ENCODE peak calls at places on chromosomes 16 and 17, in eight cellular contexts. Q is esophagus muscularis mucosa, G is AG04450, T is heart left ventricle, N is right cardiac atrium, M is left ventricle myocardium inferior, L is brain microvascular endothelial cell, E is aorta. S is an unnamed sample. For H3K27me3, the result is how much of the 10 kb centered on the place peaks cover.

GRCh38 chr16:51762081-51762995 is 611.3 kb upstream of the SALL1 start:
- DNase-seq in Q (peak), T (peak), E (peak), G (peak), N (peak), M (peak), L (peak), S (peak)

GRCh38 chr16:67151431-67152097 is 766 bp upstream of the B3GNT9 start:
- DNase-seq in G (no peak), E (peak), N (peak), L (no peak), Q (no peak), M (no peak), T (no peak), S (no peak)

GRCh38 chr17:46964315-46965265 is 14.5 kb downstream of the RPRML start:
- DNase-seq in E (peak), T (no peak), L (peak), Q (no peak), G (no peak), N (no peak), M (no peak), S (no peak)

GRCh38 chr16:11411059-11411550 is 65.8 kb downstream of the RMI2 start:
- DNase-seq in Q (no peak), L (no peak), E (no peak), M (no peak), G (no peak), T (no peak), N (no peak), S (peak)

GRCh38 chr16:69924777-69925191 is 26.4 kb upstream of the CLEC18A start:
- DNase-seq in N (peak), G (peak), L (peak), M (peak), E (peak), T (peak), Q (no peak), S (peak)

GRCh38 chr16:83606486-83607030 is 201.2 kb upstream of the HSBP1 start:
- DNase-seq in L (no peak), Q (peak), M (no peak), E (no peak), T (no peak), N (no peak), G (no peak), S (peak)

GRCh38 chr17:52027081-52027480 is 131.4 kb downstream of the CA10 start:
- DNase-seq in M (no peak), L (no peak), G (no peak), N (no peak), T (no peak), Q (no peak), E (no peak), S (peak)

GRCh38 chr17:60353773-60354172 is 38.2 kb downstream of the USP32 start:
- DNase-seq in L (no peak), N (no peak), E (no peak), T (no peak), M (no peak), Q (no peak), G (no peak), S (no peak)

GRCh38 chr17:54494731-54495715 is 405.6 kb upstream of the TOM1L1 start:
- DNase-seq in Q (no peak), G (no peak), M (no peak), T (no peak), N (no peak), E (no peak), L (no peak), S (no peak)

GRCh38 chr17:1365445-1366039 is 34.5 kb downstream of the YWHAE start:
- DNase-seq in T (peak), E (no peak), L (peak), Q (no peak), G (peak), N (no peak), M (no peak), S (peak)

GRCh38 chr16:67241008-67241900 is 6.0 kb downstream of the FHOD1 start:
- DNase-seq in T (peak), E (peak), L (peak), G (peak), M (peak), N (peak), Q (no peak), S (peak)

GRCh38 chr16:16143941-16144340 is 79.4 kb downstream of the ABCC6 start:
- DNase-seq in N (no peak), T (no peak), L (no peak), Q (no peak), M (no peak), E (no peak), G (no peak), S (no peak)

GRCh38 chr17:57459286-57459915 is 203.1 kb downstream of the MSI2 start:
- DNase-seq in T (no peak), E (no peak), G (no peak), Q (no peak), N (no peak), M (no peak), L (peak), S (no peak)

GRCh38 chr17:72119280-72119962 is 1.4 kb upstream of the SOX9 start:
- DNase-seq in G (no peak), L (no peak), T (no peak), Q (no peak), M (no peak), E (no peak), N (no peak), S (no peak)

GRCh38 chr17:31007695-31008373 is 37.0 kb downstream of the RNF135 start:
- DNase-seq in N (no peak), G (no peak), L (no peak), Q (no peak), M (no peak), E (no peak), T (no peak), S (no peak)

GRCh38 chr17:75535119-75535537 is 9.6 kb downstream of the LLGL2 start:
- DNase-seq in T (no peak), Q (no peak), L (no peak), E (no peak), G (no peak), N (no peak), M (no peak), S (peak)

GRCh38 chr17:17628388-17629008 is 37.0 kb upstream of the PEMT start:
- DNase-seq in M (no peak), G (no peak), T (no peak), N (no peak), L (no peak), E (no peak), Q (no peak), S (no peak)

GRCh38 chr17:48841395-48841831 is 10.6 kb downstream of the CALCOCO2 start:
- DNase-seq in L (peak), Q (no peak), M (no peak), T (peak), G (peak), N (no peak), E (no peak), S (no peak)

GRCh38 chr17:42337442-42337841 is 49.1 kb downstream of the STAT5A start:
- DNase-seq in G (peak), E (no peak), Q (no peak), T (no peak), M (no peak), L (peak), N (no peak), S (no peak)

GRCh38 chr16:73019456-73020362 is 28.2 kb downstream of the ZFHX3 start:
- DNase-seq in M (no peak), E (no peak), Q (no peak), N (no peak), T (no peak), L (peak), G (peak), S (peak)

GRCh38 chr16:49833055-49833454 is 22.9 kb downstream of the ZNF423 start:
- DNase-seq in G (no peak), L (no peak), E (peak), N (peak), M (peak), T (peak), Q (no peak), S (peak)

GRCh38 chr17:64781013-64781392 is 118.9 kb upstream of the SMURF2 start:
- DNase-seq in N (no peak), T (no peak), L (no peak), Q (no peak), G (no peak), M (no peak), E (no peak), S (no peak)

GRCh38 chr17:31566992-31567373 is 175.5 kb downstream of the RAB11FIP4 start:
- DNase-seq in T (no peak), Q (no peak), M (no peak), L (no peak), N (no peak), E (no peak), G (no peak), S (no peak)

GRCh38 chr17:57881783-57882291 is 32.0 kb upstream of the MRPS23 start:
- DNase-seq in N (peak), T (no peak), M (no peak), E (no peak), G (no peak), Q (no peak), L (no peak), S (peak)

GRCh38 chr17:57649731-57650484 is 95.2 kb downstream of the CCDC182 start:
- DNase-seq in T (no peak), L (peak), Q (no peak), G (no peak), E (no peak), N (no peak), M (no peak), S (peak)

GRCh38 chr17:77203436-77203835 is 62.7 kb downstream of the SEC14L1 start:
- DNase-seq in N (no peak), G (no peak), M (no peak), T (no peak), E (peak), L (no peak), Q (no peak), S (no peak)

GRCh38 chr17:7045492-7046126 is 1.7 kb upstream of the SLC16A11 start:
- DNase-seq in N (no peak), E (no peak), T (no peak), G (peak), L (peak), Q (no peak), M (no peak), S (peak)
- H3K27me3 ChIP-seq in N (under half), E (under half), T (under half), G (under half), L (under half), Q (under half), M (half or more), S (under half)

GRCh38 chr17:73594598-73594997 is 49.6 kb downstream of the SDK2 start:
- DNase-seq in N (no peak), E (no peak), L (no peak), Q (no peak), T (no peak), G (no peak), M (no peak), S (no peak)

GRCh38 chr17:73595068-73595865 is 49.0 kb downstream of the SDK2 start:
- DNase-seq in E (no peak), N (peak), L (no peak), T (peak), G (no peak), Q (no peak), M (peak), S (peak)

GRCh38 chr17:73598131-73598680 is 46.0 kb downstream of the SDK2 start:
- DNase-seq in G (no peak), L (no peak), N (peak), T (no peak), Q (no peak), M (no peak), E (no peak), S (no peak)

GRCh38 chr17:73594025-73594424 is 50.2 kb downstream of the SDK2 start:
- DNase-seq in M (no peak), T (no peak), N (no peak), G (no peak), Q (no peak), E (no peak), L (no peak), S (no peak)

DNA sequence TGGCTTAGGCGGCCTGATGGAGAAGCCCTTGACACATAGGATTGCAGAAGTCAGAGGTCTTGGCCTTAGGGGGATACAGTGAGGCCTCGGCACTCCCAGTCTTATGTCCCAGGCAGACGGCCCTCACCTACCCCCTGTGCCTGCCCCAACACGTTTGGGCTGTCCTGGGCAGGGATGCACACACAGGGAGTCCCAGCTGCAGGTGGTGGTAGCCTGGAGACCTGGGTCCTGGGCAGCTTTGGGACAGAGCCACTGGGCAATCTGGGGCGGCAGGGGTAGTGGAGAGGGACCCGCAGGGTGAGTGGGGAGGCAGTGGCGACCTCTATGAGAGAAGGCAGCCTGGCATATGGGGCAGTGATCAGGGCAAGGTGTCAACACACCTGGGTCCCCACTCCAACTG is 48.3 kb downstream of the SDK2 start:
- DNase-seq in M (no peak), T (no peak), L (no peak), N (peak), Q (no peak), E (no peak), G (no peak), S (no peak)
- H3K27me3 ChIP-seq in M (under half), T (under half), L (under half), N (under half), Q (under half), E (under half), G (under half), S (under half)

GRCh38 chr17:67399676-67400075 is 22.6 kb downstream of the PITPNC1 start:
- DNase-seq in T (no peak), M (no peak), G (no peak), L (no peak), Q (no peak), N (no peak), E (no peak), S (no peak)
- H3K27me3 ChIP-seq in T (under half), M (under half), G (under half), L (under half), Q (under half), N (under half), E (under half), S (under half)

GRCh38 chr17:80964859-80965580 is 26.6 kb upstream of the CHMP6 start:
- DNase-seq in T (no peak), N (peak), Q (no peak), E (no peak), M (no peak), G (no peak), L (no peak), S (no peak)
- H3K27me3 ChIP-seq in T (under half), N (under half), Q (under half), E (under half), M (under half), G (under half), L (under half), S (under half)

DNA sequence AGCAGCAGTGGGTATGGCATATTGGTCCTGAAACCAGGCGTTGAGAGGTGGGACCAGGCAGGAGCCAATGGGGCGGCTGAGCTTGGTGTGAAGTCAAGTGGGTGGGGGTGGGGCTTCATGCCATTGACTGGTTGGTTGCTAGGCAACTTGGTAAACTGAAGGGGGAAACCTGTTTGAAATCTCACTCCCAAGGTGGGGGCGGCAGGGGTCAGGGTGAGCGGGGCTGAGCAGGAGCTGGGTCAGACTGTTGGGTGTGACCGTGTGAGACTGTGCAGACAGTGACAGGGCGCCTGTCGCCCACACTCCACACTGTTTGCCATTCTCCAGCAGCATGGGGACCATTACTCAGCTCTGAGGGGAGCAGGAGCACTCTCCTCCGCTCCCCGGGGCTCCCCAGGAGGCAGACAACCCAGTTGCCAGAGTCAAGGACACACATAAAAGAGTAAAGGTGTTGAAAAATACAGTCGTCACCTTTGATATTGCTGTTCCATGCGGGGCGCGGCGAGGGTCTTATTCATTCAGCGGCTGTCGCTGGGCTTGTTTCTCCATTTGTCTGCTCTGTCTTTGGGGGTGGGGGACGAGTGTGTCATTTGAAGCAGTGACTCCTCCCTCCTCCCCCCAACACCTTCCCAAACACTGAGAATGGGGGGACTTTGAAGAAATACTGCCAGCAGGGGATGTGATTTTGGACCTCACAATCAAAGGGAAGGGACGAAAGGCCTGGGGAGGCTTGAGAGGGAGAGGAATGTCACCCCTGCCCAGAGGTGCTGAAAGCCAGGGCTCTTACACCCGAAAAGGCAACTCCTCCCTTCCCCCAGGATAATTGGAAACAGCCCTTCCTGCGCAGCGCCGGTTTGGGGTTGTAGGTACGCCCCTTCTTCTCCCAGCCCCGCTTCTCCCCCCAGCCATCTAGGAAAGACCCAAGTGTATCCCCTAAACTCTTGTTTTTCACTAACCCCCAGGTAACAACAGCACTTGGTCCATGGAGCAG is 1.1 kb upstream of the EFNB3 start:
- DNase-seq in T (peak), G (no peak), N (peak), L (peak), M (no peak), E (no peak), Q (no peak), S (peak)
- H3K27me3 ChIP-seq in T (under half), G (under half), N (under half), L (under half), M (half or more), E (under half), Q (under half), S (under half)

GRCh38 chr16:693364-693763 is 3.2 kb upstream of the WDR24 start:
- DNase-seq in N (no peak), L (no peak), G (no peak), M (no peak), Q (no peak), T (no peak), E (no peak), S (no peak)

GRCh38 chr16:694187-694862 is 4.1 kb upstream of the WDR24 start:
- DNase-seq in E (no peak), Q (no peak), T (no peak), G (no peak), L (no peak), N (no peak), M (no peak), S (no peak)

GRCh38 chr16:693766-694165 is 3.6 kb upstream of the WDR24 start:
- DNase-seq in G (no peak), Q (no peak), N (no peak), L (no peak), T (no peak), E (no peak), M (no peak), S (no peak)

GRCh38 chr16:694863-695354 is 4.7 kb upstream of the WDR24 start:
- DNase-seq in L (no peak), E (no peak), T (no peak), Q (no peak), N (no peak), M (no peak), G (no peak), S (no peak)

GRCh38 chr16:695355-696089 is 5.3 kb upstream of the WDR24 start:
- DNase-seq in E (no peak), N (no peak), G (no peak), L (no peak), M (no peak), T (no peak), Q (no peak), S (no peak)
- H3K27me3 ChIP-seq in E (under half), N (under half), G (under half), L (under half), M (half or more), T (half or more), Q (half or more), S (half or more)

DNA sequence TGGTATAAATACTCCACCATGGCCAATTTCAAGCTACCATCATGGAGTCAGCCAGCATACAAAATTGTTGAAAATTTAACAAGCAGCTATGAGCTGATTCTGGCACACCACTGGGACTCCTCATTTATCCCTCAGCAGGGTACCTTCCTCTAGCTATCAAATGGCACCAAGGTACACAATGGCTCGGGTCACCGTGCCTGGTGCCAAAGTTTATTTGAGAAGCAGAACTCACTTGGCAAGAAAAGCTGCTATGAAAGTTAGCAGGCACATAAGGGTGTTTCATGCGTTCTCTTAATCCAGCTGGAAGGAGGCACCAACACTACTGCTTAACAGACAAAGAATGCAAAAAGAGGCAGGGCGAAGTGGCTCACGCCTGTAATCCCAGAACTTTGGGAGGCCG is 51.6 kb downstream of the IKZF3 start:
- DNase-seq in G (no peak), T (no peak), L (no peak), E (no peak), N (no peak), M (no peak), Q (no peak), S (no peak)
- H3K27me3 ChIP-seq in G (under half), T (under half), L (under half), E (under half), N (under half), M (under half), Q (under half), S (under half)

S was measured in hepatocyte.